ENCODE peak calls at places on chromosomes 13 and 19, in ten cellular contexts. One of them, this sample, is unnamed.

GRCh38 chr13:104385409-104385808 is 1319.2 kb upstream of the SLC10A2 start:
- DNase-seq in colonic mucosa: no peak
- DNase-seq in PC-9: peak
- DNase-seq in left ventricle myocardium inferior: no peak
- DNase-seq in fibroblast of the aortic adventitia: peak
- DNase-seq in testis: no peak
- DNase-seq in prostate gland: no peak
- DNase-seq in Peyer's patch: no peak
- DNase-seq in cardiac fibroblast: peak
- DNase-seq in heart left ventricle: no peak
- DNase-seq in this sample: no peak

GRCh38 chr19:15476334-15476733 is 3.0 kb downstream of the PGLYRP2 start:
- DNase-seq in colonic mucosa: no peak
- DNase-seq in prostate gland: no peak
- DNase-seq in heart left ventricle: no peak
- DNase-seq in Peyer's patch: no peak
- DNase-seq in testis: no peak
- DNase-seq in fibroblast of the aortic adventitia: no peak
- DNase-seq in left ventricle myocardium inferior: no peak
- DNase-seq in cardiac fibroblast: no peak
- DNase-seq in PC-9: no peak
- DNase-seq in this sample: no peak

GRCh38 chr13:27023385-27023784 is 148.2 kb downstream of the USP12 start:
- DNase-seq in Peyer's patch: no peak
- DNase-seq in cardiac fibroblast: no peak
- DNase-seq in fibroblast of the aortic adventitia: no peak
- DNase-seq in colonic mucosa: no peak
- DNase-seq in PC-9: no peak
- DNase-seq in left ventricle myocardium inferior: no peak
- DNase-seq in testis: no peak
- DNase-seq in heart left ventricle: no peak
- DNase-seq in prostate gland: no peak
- DNase-seq in this sample: no peak

GRCh38 chr19:17097593-17098126 is 22.1 kb downstream of the MYO9B start:
- DNase-seq in PC-9: peak
- DNase-seq in left ventricle myocardium inferior: no peak
- DNase-seq in cardiac fibroblast: peak
- DNase-seq in testis: peak
- DNase-seq in heart left ventricle: no peak
- DNase-seq in fibroblast of the aortic adventitia: peak
- DNase-seq in prostate gland: no peak
- DNase-seq in Peyer's patch: peak
- DNase-seq in colonic mucosa: no peak
- DNase-seq in this sample: no peak

GRCh38 chr13:32212420-32212819 is 102.7 kb downstream of the ZAR1L start:
- DNase-seq in testis: no peak
- DNase-seq in left ventricle myocardium inferior: no peak
- DNase-seq in Peyer's patch: no peak
- DNase-seq in heart left ventricle: no peak
- DNase-seq in colonic mucosa: no peak
- DNase-seq in prostate gland: no peak
- DNase-seq in fibroblast of the aortic adventitia: peak
- DNase-seq in PC-9: no peak
- DNase-seq in cardiac fibroblast: peak
- DNase-seq in this sample: no peak

GRCh38 chr13:100636004-100636403 is 38.6 kb downstream of the TMTC4 start:
- DNase-seq in prostate gland: no peak
- DNase-seq in testis: no peak
- DNase-seq in Peyer's patch: no peak
- DNase-seq in heart left ventricle: no peak
- DNase-seq in PC-9: no peak
- DNase-seq in left ventricle myocardium inferior: no peak
- DNase-seq in cardiac fibroblast: no peak
- DNase-seq in colonic mucosa: no peak
- DNase-seq in fibroblast of the aortic adventitia: no peak
- DNase-seq in this sample: no peak

GRCh38 chr13:48749144-48749543 is 95.4 kb downstream of the CYSLTR2 start:
- DNase-seq in Peyer's patch: no peak
- DNase-seq in PC-9: no peak
- DNase-seq in cardiac fibroblast: peak
- DNase-seq in left ventricle myocardium inferior: no peak
- DNase-seq in prostate gland: no peak
- DNase-seq in colonic mucosa: no peak
- DNase-seq in heart left ventricle: peak
- DNase-seq in testis: no peak
- DNase-seq in fibroblast of the aortic adventitia: peak
- DNase-seq in this sample: no peak

GRCh38 chr13:50370303-50370950 is 355.2 kb downstream of the KCNRG start:
- DNase-seq in PC-9: no peak
- DNase-seq in testis: no peak
- DNase-seq in cardiac fibroblast: no peak
- DNase-seq in prostate gland: no peak
- DNase-seq in colonic mucosa: no peak
- DNase-seq in heart left ventricle: no peak
- DNase-seq in fibroblast of the aortic adventitia: no peak
- DNase-seq in Peyer's patch: peak
- DNase-seq in left ventricle myocardium inferior: no peak
- DNase-seq in this sample: no peak

GRCh38 chr19:2015611-2015950 is at the start of gene BTBD2:
- DNase-seq in left ventricle myocardium inferior: no peak
- DNase-seq in Peyer's patch: peak
- DNase-seq in colonic mucosa: peak
- DNase-seq in testis: peak
- DNase-seq in prostate gland: peak
- DNase-seq in heart left ventricle: peak
- DNase-seq in fibroblast of the aortic adventitia: peak
- DNase-seq in cardiac fibroblast: peak
- DNase-seq in PC-9: no peak
- DNase-seq in this sample: peak

GRCh38 chr19:10517760-10518443 is 655 bp upstream of the S1PR5 start:
- DNase-seq in colonic mucosa: no peak
- DNase-seq in testis: no peak
- DNase-seq in PC-9: peak
- DNase-seq in cardiac fibroblast: peak
- DNase-seq in left ventricle myocardium inferior: no peak
- DNase-seq in heart left ventricle: no peak
- DNase-seq in prostate gland: peak
- DNase-seq in fibroblast of the aortic adventitia: no peak
- DNase-seq in Peyer's patch: no peak
- DNase-seq in this sample: no peak

GRCh38 chr13:114109646-114110045 is 22.8 kb downstream of the RASA3 start:
- DNase-seq in testis: no peak
- DNase-seq in Peyer's patch: peak
- DNase-seq in left ventricle myocardium inferior: no peak
- DNase-seq in colonic mucosa: no peak
- DNase-seq in fibroblast of the aortic adventitia: no peak
- DNase-seq in prostate gland: no peak
- DNase-seq in cardiac fibroblast: no peak
- DNase-seq in PC-9: no peak
- DNase-seq in heart left ventricle: no peak
- DNase-seq in this sample: no peak

GRCh38 chr13:102606537-102607309 is 9.9 kb downstream of the TPP2 start:
- DNase-seq in PC-9: no peak
- DNase-seq in prostate gland: no peak
- DNase-seq in testis: no peak
- DNase-seq in cardiac fibroblast: no peak
- DNase-seq in left ventricle myocardium inferior: no peak
- DNase-seq in colonic mucosa: no peak
- DNase-seq in fibroblast of the aortic adventitia: no peak
- DNase-seq in heart left ventricle: no peak
- DNase-seq in Peyer's patch: no peak
- DNase-seq in this sample: no peak

GRCh38 chr13:50950808-50951207 is 41.2 kb downstream of the RNASEH2B start:
- DNase-seq in Peyer's patch: no peak
- DNase-seq in heart left ventricle: no peak
- DNase-seq in PC-9: no peak
- DNase-seq in testis: no peak
- DNase-seq in cardiac fibroblast: no peak
- DNase-seq in left ventricle myocardium inferior: no peak
- DNase-seq in colonic mucosa: no peak
- DNase-seq in fibroblast of the aortic adventitia: peak
- DNase-seq in prostate gland: no peak
- DNase-seq in this sample: no peak

GRCh38 chr19:6215701-6216235 is 64.0 kb downstream of the MLLT1 start:
- DNase-seq in fibroblast of the aortic adventitia: no peak
- DNase-seq in heart left ventricle: no peak
- DNase-seq in testis: no peak
- DNase-seq in colonic mucosa: no peak
- DNase-seq in prostate gland: no peak
- DNase-seq in cardiac fibroblast: no peak
- DNase-seq in PC-9: no peak
- DNase-seq in Peyer's patch: no peak
- DNase-seq in left ventricle myocardium inferior: no peak
- DNase-seq in this sample: no peak

GRCh38 chr13:113001251-113002140 is 32.5 kb downstream of the MCF2L start:
- DNase-seq in PC-9: peak
- DNase-seq in fibroblast of the aortic adventitia: no peak
- DNase-seq in colonic mucosa: peak
- DNase-seq in prostate gland: peak
- DNase-seq in cardiac fibroblast: no peak
- DNase-seq in testis: peak
- DNase-seq in heart left ventricle: peak
- DNase-seq in Peyer's patch: no peak
- DNase-seq in left ventricle myocardium inferior: no peak
- DNase-seq in this sample: peak
- H3K4me3 ChIP-seq in PC-9: peak
- H3K4me3 ChIP-seq in fibroblast of the aortic adventitia: no peak
- H3K4me3 ChIP-seq in colonic mucosa: peak
- H3K4me3 ChIP-seq in prostate gland: peak
- H3K4me3 ChIP-seq in cardiac fibroblast: no peak
- H3K4me3 ChIP-seq in testis: no peak
- H3K4me3 ChIP-seq in heart left ventricle: peak
- H3K4me3 ChIP-seq in Peyer's patch: peak
- H3K4me3 ChIP-seq in left ventricle myocardium inferior: peak
- H3K4me3 ChIP-seq in this sample: no peak

GRCh38 chr19:34556500-34556899 is 74.9 kb downstream of the WTIP start:
- DNase-seq in prostate gland: no peak
- DNase-seq in Peyer's patch: no peak
- DNase-seq in colonic mucosa: no peak
- DNase-seq in PC-9: peak
- DNase-seq in left ventricle myocardium inferior: no peak
- DNase-seq in heart left ventricle: no peak
- DNase-seq in testis: peak
- DNase-seq in fibroblast of the aortic adventitia: peak
- DNase-seq in cardiac fibroblast: peak
- DNase-seq in this sample: no peak
- TF ChIP-seq CTCF in prostate gland: no peak
- TF ChIP-seq CTCF in Peyer's patch: no peak
- TF ChIP-seq CTCF in colonic mucosa: no peak
- TF ChIP-seq CTCF in PC-9: peak
- TF ChIP-seq CTCF in left ventricle myocardium inferior: peak
- TF ChIP-seq CTCF in heart left ventricle: peak
- TF ChIP-seq CTCF in testis: peak
- TF ChIP-seq CTCF in fibroblast of the aortic adventitia: no peak
- TF ChIP-seq CTCF in cardiac fibroblast: peak
- TF ChIP-seq CTCF in this sample: no peak

GRCh38 chr19:18924684-18925213 is 5.2 kb downstream of the DDX49 start:
- DNase-seq in PC-9: no peak
- DNase-seq in cardiac fibroblast: no peak
- DNase-seq in left ventricle myocardium inferior: no peak
- DNase-seq in heart left ventricle: no peak
- DNase-seq in testis: no peak
- DNase-seq in colonic mucosa: no peak
- DNase-seq in Peyer's patch: no peak
- DNase-seq in fibroblast of the aortic adventitia: no peak
- DNase-seq in prostate gland: no peak
- DNase-seq in this sample: no peak

GRCh38 chr19:18929311-18929710 is 9.8 kb downstream of the DDX49 start:
- DNase-seq in prostate gland: no peak
- DNase-seq in testis: no peak
- DNase-seq in PC-9: no peak
- DNase-seq in left ventricle myocardium inferior: no peak
- DNase-seq in fibroblast of the aortic adventitia: no peak
- DNase-seq in heart left ventricle: no peak
- DNase-seq in cardiac fibroblast: no peak
- DNase-seq in colonic mucosa: no peak
- DNase-seq in Peyer's patch: no peak
- DNase-seq in this sample: no peak

GRCh38 chr19:18931316-18932162 is 9.5 kb downstream of the HOMER3 start:
- DNase-seq in colonic mucosa: no peak
- DNase-seq in heart left ventricle: no peak
- DNase-seq in prostate gland: no peak
- DNase-seq in fibroblast of the aortic adventitia: no peak
- DNase-seq in cardiac fibroblast: no peak
- DNase-seq in Peyer's patch: no peak
- DNase-seq in testis: no peak
- DNase-seq in PC-9: no peak
- DNase-seq in left ventricle myocardium inferior: no peak
- DNase-seq in this sample: no peak

GRCh38 chr19:18932216-18932841 is 8.7 kb downstream of the HOMER3 start:
- DNase-seq in cardiac fibroblast: peak
- DNase-seq in colonic mucosa: peak
- DNase-seq in testis: peak
- DNase-seq in left ventricle myocardium inferior: peak
- DNase-seq in fibroblast of the aortic adventitia: peak
- DNase-seq in Peyer's patch: peak
- DNase-seq in heart left ventricle: peak
- DNase-seq in PC-9: peak
- DNase-seq in prostate gland: no peak
- DNase-seq in this sample: peak

GRCh38 chr19:18928018-18928805 is 8.7 kb downstream of the DDX49 start:
- DNase-seq in cardiac fibroblast: no peak
- DNase-seq in left ventricle myocardium inferior: no peak
- DNase-seq in fibroblast of the aortic adventitia: no peak
- DNase-seq in prostate gland: no peak
- DNase-seq in PC-9: no peak
- DNase-seq in colonic mucosa: no peak
- DNase-seq in testis: no peak
- DNase-seq in heart left ventricle: no peak
- DNase-seq in Peyer's patch: no peak
- DNase-seq in this sample: no peak
- H3K4me3 ChIP-seq in cardiac fibroblast: no peak
- H3K4me3 ChIP-seq in left ventricle myocardium inferior: no peak
- H3K4me3 ChIP-seq in fibroblast of the aortic adventitia: no peak
- H3K4me3 ChIP-seq in prostate gland: no peak
- H3K4me3 ChIP-seq in PC-9: no peak
- H3K4me3 ChIP-seq in colonic mucosa: no peak
- H3K4me3 ChIP-seq in testis: no peak
- H3K4me3 ChIP-seq in heart left ventricle: no peak
- H3K4me3 ChIP-seq in Peyer's patch: no peak
- H3K4me3 ChIP-seq in this sample: no peak

DNA sequence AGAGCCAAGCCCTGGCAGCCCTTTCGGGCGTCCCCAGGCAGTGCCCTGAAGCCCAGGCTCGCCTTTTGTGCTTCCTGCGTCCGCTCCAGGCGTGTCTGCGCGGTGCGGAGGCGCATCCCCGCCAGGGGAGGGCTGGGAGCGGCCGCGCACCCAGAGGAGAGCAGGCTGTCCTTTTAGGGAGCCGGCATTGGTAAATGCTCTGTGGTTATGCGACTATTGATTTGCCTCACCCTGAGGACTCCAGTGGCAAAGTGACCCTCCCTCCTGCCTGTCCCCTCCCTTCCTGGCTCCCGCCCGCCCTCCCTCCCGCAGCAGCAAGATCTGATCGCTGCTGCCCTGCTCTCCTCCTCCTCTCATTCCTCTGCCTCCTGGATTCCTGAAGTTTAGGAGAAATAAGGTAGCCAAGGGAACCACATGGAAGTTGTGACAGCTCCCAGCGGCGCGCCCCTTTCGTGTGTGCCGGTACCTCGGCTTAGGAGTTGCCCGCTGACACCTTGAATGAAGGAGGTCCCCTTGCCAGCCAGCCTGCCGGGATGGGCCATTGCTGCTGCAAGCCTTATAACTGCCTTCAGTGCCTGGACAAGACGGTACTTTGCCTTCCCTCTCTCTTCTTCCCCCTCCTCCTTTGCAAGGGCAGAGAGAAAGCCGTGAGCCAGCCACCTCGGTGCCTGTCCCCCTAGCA is 167.0 kb downstream of the SLC7A1 start:
- DNase-seq in PC-9: no peak
- DNase-seq in fibroblast of the aortic adventitia: no peak
- DNase-seq in prostate gland: peak
- DNase-seq in heart left ventricle: peak
- DNase-seq in left ventricle myocardium inferior: peak
- DNase-seq in cardiac fibroblast: peak
- DNase-seq in testis: peak
- DNase-seq in Peyer's patch: no peak
- DNase-seq in colonic mucosa: no peak
- DNase-seq in this sample: no peak
- TF ChIP-seq CTCF in PC-9: no peak
- TF ChIP-seq CTCF in fibroblast of the aortic adventitia: peak
- TF ChIP-seq CTCF in prostate gland: no peak
- TF ChIP-seq CTCF in heart left ventricle: peak
- TF ChIP-seq CTCF in left ventricle myocardium inferior: peak
- TF ChIP-seq CTCF in cardiac fibroblast: no peak
- TF ChIP-seq CTCF in testis: no peak
- TF ChIP-seq CTCF in Peyer's patch: no peak
- TF ChIP-seq CTCF in colonic mucosa: no peak
- TF ChIP-seq CTCF in this sample: no peak